ENCODE peak calls at places on chromosomes 4 and X, in seven cellular contexts. O is CD4-positive, alpha-beta T cell; E is brain microvascular endothelial cell; T is PC-3; N is mammary epithelial cell; G is aorta; A is heart right ventricle. B is an unnamed sample.
A peak's percentile ranks its signal among the peaks of the same experiment; 100 is the strongest.

GRCh38 chrX:105701310-105702052 is 120.9 kb upstream of the NRK start:
- DNase-seq in N (peak; percentile 21), A (no peak), O (no peak), E (no peak), T (peak; percentile 62), G (no peak), B (no peak)

GRCh38 chr4:148445071-148445902 is 3.1 kb upstream of the NR3C2 start:
- DNase-seq in O (peak; percentile 78), A (peak; percentile 70), N (no peak), E (no peak), T (peak; percentile 33), G (peak; percentile 90), B (peak; percentile 69)

GRCh38 chr4:155025762-155026457 is 182.5 kb upstream of the NPY2R start:
- DNase-seq in G (no peak), N (peak; percentile 36), O (no peak), T (peak; percentile 79), E (peak; percentile 66), A (peak; percentile 15), B (peak; percentile 27)

GRCh38 chr4:60605651-60606354 is 594.3 kb upstream of the ADGRL3 start:
- DNase-seq in E (peak; percentile 53), N (peak; percentile 23), T (peak; percentile 61), A (no peak), O (no peak), G (no peak), B (no peak)

GRCh38 chr4:4418676-4419370 is 31.9 kb downstream of the NSG1 start:
- DNase-seq in O (peak; percentile 32), E (no peak), G (peak; percentile 62), T (no peak), A (no peak), N (no peak), B (no peak)

GRCh38 chr4:3523146-3523627 is 9.0 kb downstream of the LRPAP1 start:
- DNase-seq in N (no peak), A (no peak), G (peak; percentile 62), E (no peak), T (no peak), O (no peak), B (no peak)

GRCh38 chr4:74933562-74934015 is 673 bp downstream of the PARM1 start:
- DNase-seq in E (no peak), N (peak; percentile 19), O (no peak), T (no peak), A (peak; percentile 20), G (peak; percentile 84), B (no peak)

GRCh38 chr4:5747746-5748365 is 36.9 kb downstream of the EVC start:
- DNase-seq in E (peak; percentile 98), O (no peak), A (no peak), N (peak; percentile 39), T (peak; percentile 87), G (no peak), B (no peak)

GRCh38 chr4:176735300-176735699 is 57.4 kb downstream of the VEGFC start:
- DNase-seq in G (no peak), O (no peak), E (peak; percentile 41), N (peak; percentile 22), T (peak; percentile 70), A (no peak), B (no peak)

GRCh38 chr4:67713531-67714247 is 12.7 kb upstream of the UBA6 start:
- DNase-seq in G (no peak), A (no peak), O (no peak), T (peak; percentile 82), E (peak; percentile 64), N (peak; percentile 57), B (no peak)

GRCh38 chrX:154022716-154023115 is 3.0 kb upstream of the IRAK1 start:
- DNase-seq in T (no peak), E (no peak), A (no peak), G (no peak), N (no peak), O (no peak), B (no peak)

GRCh38 chrX:120697053-120697452 is 67.2 kb upstream of the C1GALT1C1 start:
- DNase-seq in G (no peak), N (no peak), A (no peak), E (no peak), T (no peak), O (peak; percentile 34), B (no peak)

GRCh38 chr4:148800943-148801342 is 358.7 kb upstream of the NR3C2 start:
- DNase-seq in T (no peak), O (no peak), E (no peak), A (no peak), G (no peak), N (no peak), B (no peak)

GRCh38 chrX:65821721-65822496 is 154.5 kb downstream of the MSN start:
- DNase-seq in G (no peak), N (no peak), T (no peak), E (no peak), O (peak; percentile 47), A (peak; percentile 23), B (peak; percentile 18)

GRCh38 chr4:1291091-1291490 is 1.4 kb downstream of the MAEA start:
- DNase-seq in E (no peak), N (no peak), G (no peak), T (no peak), O (no peak), A (no peak), B (no peak)
- H3K27ac ChIP-seq in E (peak overlapping the region; percentile 53), N (peak overlapping the region; percentile 80), G (no peak overlapping the region), T (no peak overlapping the region), O (no peak overlapping the region), A (peak overlapping the region; percentile 94), B (peak overlapping the region; percentile 96)

GRCh38 chr4:185215261-185215660 is 5.9 kb downstream of the SNX25 start:
- DNase-seq in G (no peak), E (no peak), N (no peak), A (no peak), T (no peak), O (no peak), B (no peak)

GRCh38 chr4:185219551-185220344 is 10.3 kb downstream of the SNX25 start:
- DNase-seq in E (peak; percentile 44), G (no peak), N (no peak), A (peak; percentile 25), T (no peak), O (no peak), B (peak; percentile 40)

GRCh38 chr4:185221491-185221890 is 12.1 kb downstream of the SNX25 start:
- DNase-seq in E (no peak), G (no peak), A (no peak), N (no peak), O (no peak), T (no peak), B (no peak)

GRCh38 chr4:185217390-185217985 is 8.1 kb downstream of the SNX25 start:
- DNase-seq in A (no peak), E (no peak), G (no peak), T (no peak), O (no peak), N (no peak), B (no peak)

DNA sequence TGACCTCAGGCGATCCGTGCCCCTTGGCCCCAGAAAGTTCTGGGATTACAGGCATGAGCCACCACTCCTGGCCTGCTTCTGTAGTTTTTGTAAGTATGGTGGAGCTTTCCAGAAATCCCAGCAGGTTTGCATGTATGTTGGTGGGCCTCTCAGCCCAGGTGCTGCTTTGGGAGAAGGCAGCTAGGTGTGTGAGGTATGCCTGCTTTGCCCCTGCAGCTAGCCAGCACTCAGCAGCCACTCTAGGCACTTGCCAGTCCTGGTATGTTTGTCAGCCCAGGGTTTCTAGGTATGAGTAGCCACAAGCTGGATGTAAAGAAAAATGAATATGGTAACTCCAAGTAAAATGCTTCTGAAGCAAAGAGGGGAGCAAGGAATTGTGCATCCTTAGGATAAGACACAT is 8.9 kb downstream of the SNX25 start:
- DNase-seq in G (no peak), N (no peak), A (no peak), O (no peak), E (no peak), T (no peak), B (no peak)
- H3K27ac ChIP-seq in G (no peak overlapping the region), N (no peak overlapping the region), A (no peak overlapping the region), O (no peak overlapping the region), E (no peak overlapping the region), T (no peak overlapping the region), B (no peak overlapping the region)

DNA sequence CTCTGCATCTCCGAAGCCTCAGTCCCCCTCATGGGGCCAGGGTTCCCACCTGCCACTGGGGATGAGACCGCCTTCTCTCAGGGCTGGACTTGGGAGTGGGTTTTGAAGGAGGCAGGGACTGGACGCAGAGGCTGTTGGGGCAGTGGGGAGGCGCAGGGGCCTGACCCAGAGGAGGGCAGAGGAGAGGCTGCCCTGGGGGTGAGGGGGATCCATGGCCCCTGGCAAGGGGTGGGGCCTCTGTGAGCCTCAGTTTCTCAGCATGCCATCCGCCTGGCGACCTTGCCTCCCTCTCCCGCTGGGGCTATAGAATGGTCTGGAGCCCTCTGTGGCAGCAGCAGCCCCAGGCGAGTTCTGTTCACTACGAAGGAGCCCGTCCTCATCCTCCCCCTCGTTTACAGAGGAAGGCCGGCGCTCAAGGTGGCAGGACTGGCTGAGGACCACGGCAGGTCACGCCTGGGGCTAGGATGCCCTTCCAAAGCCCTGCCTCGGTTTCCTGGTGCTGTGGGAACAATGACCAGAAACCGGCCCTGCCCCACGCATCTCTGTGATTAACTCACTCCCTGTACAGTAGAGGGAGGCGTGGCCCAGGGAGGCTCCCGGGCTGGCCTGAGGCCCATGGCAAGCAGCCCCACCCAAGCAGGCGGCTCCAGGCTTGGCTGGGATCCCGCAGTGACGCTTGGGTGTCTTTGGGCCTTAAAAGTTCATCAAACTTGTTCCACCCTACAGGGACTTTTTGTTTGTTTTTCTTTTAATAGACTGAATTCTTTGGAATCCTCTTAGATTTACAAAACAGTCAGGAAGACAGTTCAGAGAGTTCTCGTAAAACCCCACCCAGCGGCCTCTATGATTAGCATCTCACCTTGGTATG is 16.0 kb upstream of the SH3TC1 start:
- DNase-seq in O (no peak), G (peak; percentile 92), A (peak; percentile 94), T (peak; percentile 97), E (peak; percentile 73), N (peak; percentile 98), B (peak; percentile 91)
- H3K27ac ChIP-seq in O (no peak overlapping the region), G (no peak overlapping the region), A (peak overlapping the region; percentile 45), T (peak overlapping the region; percentile 89), E (no peak overlapping the region), N (peak overlapping the region; percentile 89), B (peak overlapping the region; percentile 80)

GRCh38 chrX:22397566-22397965 is 124.9 kb downstream of the CBLL2 start:
- DNase-seq in O (no peak), E (no peak), T (peak; percentile 41), G (no peak), N (peak; percentile 18), A (no peak), B (no peak)

GRCh38 chrX:22404297-22404696 is 131.6 kb downstream of the CBLL2 start:
- DNase-seq in G (no peak), E (no peak), T (no peak), N (no peak), A (no peak), O (no peak), B (no peak)

GRCh38 chrX:22396408-22396807 is 123.7 kb downstream of the CBLL2 start:
- DNase-seq in T (peak; percentile 10), E (no peak), O (no peak), A (no peak), N (peak; percentile 18), G (no peak), B (no peak)

GRCh38 chrX:22395372-22395771 is 122.7 kb downstream of the CBLL2 start:
- DNase-seq in T (peak; percentile 55), N (peak; percentile 32), A (no peak), O (no peak), G (no peak), E (peak; percentile 18), B (no peak)

DNA sequence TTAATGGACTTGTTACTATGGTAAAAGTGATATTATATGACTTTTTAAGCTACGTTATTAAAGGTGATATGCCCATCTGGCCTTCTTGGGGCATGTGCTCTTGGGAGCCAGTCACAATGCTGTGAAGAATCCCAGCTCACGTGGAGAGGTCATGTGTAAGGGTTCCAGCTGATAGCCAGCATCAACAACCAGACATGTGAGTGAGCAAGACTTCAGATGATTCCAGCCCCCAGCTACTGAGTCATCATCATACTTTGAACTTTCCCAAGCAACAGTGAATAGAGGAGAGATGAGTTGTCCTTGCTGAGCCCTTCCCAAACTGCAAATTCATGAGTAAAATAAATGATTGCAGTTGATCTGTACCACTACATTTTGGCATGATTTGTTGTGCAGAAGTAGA is 127.1 kb downstream of the CBLL2 start:
- DNase-seq in O (no peak), T (peak; percentile 33), A (no peak), G (no peak), E (peak; percentile 82), N (peak; percentile 82), B (no peak)
- H3K27ac ChIP-seq in O (no peak overlapping the region), T (peak overlapping the region; percentile 12), A (no peak overlapping the region), G (no peak overlapping the region), E (peak overlapping the region; percentile 62), N (peak overlapping the region; percentile 78), B (no peak overlapping the region)

B was measured in left ventricle myocardium inferior.